ENCODE peak calls at places on chromosome 22, in four cellular contexts. S, Q, C and K are unnamed samples.

GRCh38 chr22:38429460-38430128 is 25.4 kb downstream of the KCNJ4 start:
- DNase-seq in S (no peak), Q (no peak), C (no peak), K (no peak)

GRCh38 chr22:23159287-23159622 is 14.0 kb downstream of the RAB36 start:
- DNase-seq in S (no peak), Q (no peak), C (no peak), K (no peak)

GRCh38 chr22:36236338-36237319 is 2.7 kb downstream of the APOL2 start:
- DNase-seq in S (no peak), Q (no peak), C (no peak), K (no peak)

GRCh38 chr22:29912605-29913398 is 29.8 kb downstream of the MTMR3 start:
- DNase-seq in S (no peak), Q (peak), C (no peak), K (no peak)

GRCh38 chr22:41524809-41525449 is 19.3 kb downstream of the POLR3H start:
- DNase-seq in S (no peak), Q (no peak), C (no peak), K (no peak)

GRCh38 chr22:48897959-48898358 is 929.7 kb downstream of the BRD1 start:
- DNase-seq in S (no peak), Q (no peak), C (no peak), K (no peak)

GRCh38 chr22:35977136-35977535 is 51.5 kb downstream of the RBFOX2 start:
- DNase-seq in S (no peak), Q (peak), C (no peak), K (no peak)

GRCh38 chr22:37023743-37024338 is 4.3 kb downstream of the MPST start:
- DNase-seq in S (no peak), Q (no peak), C (no peak), K (no peak)

GRCh38 chr22:48871176-48871840 is 956.4 kb downstream of the BRD1 start:
- DNase-seq in S (no peak), Q (no peak), C (no peak), K (no peak)

GRCh38 chr22:23036684-23037428 is 33.5 kb upstream of the GNAZ start:
- DNase-seq in S (no peak), Q (peak), C (no peak), K (peak)

GRCh38 chr22:38706101-38706884 is 549 bp downstream of the GTPBP1 start:
- DNase-seq in S (no peak), Q (peak), C (peak), K (no peak)

GRCh38 chr22:17774206-17774927 is at the start of gene BID:
- DNase-seq in S (no peak), Q (no peak), C (no peak), K (peak)

GRCh38 chr22:33652596-33652995 is 267.7 kb downstream of the LARGE1 start:
- DNase-seq in S (no peak), Q (no peak), C (no peak), K (no peak)